ENCODE peak calls at places on chromosome 12, in eight cellular contexts. B is stimulated activated CD8-positive, alpha-beta memory T cell treated with anti-CD3 and anti-CD28 coated beads, Interleukin-15, amount 100 ng/mL, for 1 hour; G is EH; R is ureter; X is central memory CD8-positive, alpha-beta T cell; U is Caco-2; Q is mesendoderm; W is Calu3. C is an unnamed sample.

GRCh38 chr12:70196732-70197361 is 46.4 kb upstream of the CNOT2 start:
- DNase-seq in B (no peak), G (peak; percentile 12), R (no peak), X (no peak), U (no peak), Q (no peak), W (no peak), C (no peak)

GRCh38 chr12:5439333-5439732 is 7.4 kb downstream of the NTF3 start:
- DNase-seq in B (no peak), G (peak; percentile 12), R (no peak), X (no peak), U (peak; percentile 51), Q (peak; percentile 29), W (no peak), C (no peak)

GRCh38 chr12:22395666-22396065 is 61.2 kb upstream of the ST8SIA1 start:
- DNase-seq in B (no peak), G (no peak), R (no peak), X (no peak), U (no peak), Q (no peak), W (no peak), C (no peak)

GRCh38 chr12:90922068-90922743 is 32.8 kb downstream of the CCER1 start:
- DNase-seq in B (no peak), G (peak; percentile 71), R (no peak), X (no peak), U (no peak), Q (no peak), W (no peak), C (no peak)

GRCh38 chr12:116880817-116881324 is 370 bp downstream of the HRK start:
- DNase-seq in B (no peak), G (peak; percentile 44), R (no peak), X (no peak), U (peak; percentile 76), Q (peak; percentile 79), W (peak; percentile 61), C (peak; percentile 49)

GRCh38 chr12:106994579-106995220 is 7.8 kb upstream of the MTERF2 start:
- DNase-seq in B (no peak), G (peak; percentile 83), R (no peak), X (no peak), U (peak; percentile 20), Q (no peak), W (no peak), C (no peak)

GRCh38 chr12:107844312-107844921 is 69.9 kb downstream of the ASCL4 start:
- DNase-seq in B (no peak), G (no peak), R (no peak), X (no peak), U (no peak), Q (peak; percentile 34), W (no peak), C (peak; percentile 33)

GRCh38 chr12:110373025-110373876 is 30.3 kb downstream of the ANAPC7 start:
- DNase-seq in B (no peak), G (no peak), R (no peak), X (no peak), U (no peak), Q (no peak), W (no peak), C (no peak)

GRCh38 chr12:2851931-2852330 is 4.9 kb downstream of the TEX52 start:
- DNase-seq in B (no peak), G (peak; percentile 19), R (no peak), X (no peak), U (no peak), Q (peak; percentile 41), W (no peak), C (no peak)

GRCh38 chr12:120472521-120472920 is 3.0 kb upstream of the SRSF9 start:
- DNase-seq in B (no peak), G (no peak), R (no peak), X (no peak), U (no peak), Q (no peak), W (no peak), C (no peak)

GRCh38 chr12:113244015-113244983 is 23.0 kb downstream of the TPCN1 start:
- DNase-seq in B (no peak), G (no peak), R (peak; percentile 84), X (no peak), U (no peak), Q (no peak), W (peak; percentile 84), C (peak; percentile 91)

GRCh38 chr12:5123921-5124320 is 80.2 kb downstream of the KCNA5 start:
- DNase-seq in B (no peak), G (peak; percentile 74), R (no peak), X (no peak), U (no peak), Q (no peak), W (no peak), C (no peak)

GRCh38 chr12:89162704-89163261 is 189.5 kb downstream of the DUSP6 start:
- DNase-seq in B (no peak), G (peak; percentile 99), R (peak; percentile 62), X (no peak), U (no peak), Q (no peak), W (no peak), C (peak; percentile 27)

GRCh38 chr12:130164216-130164542 is 1.9 kb downstream of the FZD10 start:
- DNase-seq in B (no peak), G (no peak), R (no peak), X (no peak), U (no peak), Q (no peak), W (no peak), C (peak; percentile 10)

GRCh38 chr12:81229718-81230117 is 151.8 kb downstream of the ACSS3 start:
- DNase-seq in B (no peak), G (no peak), R (no peak), X (no peak), U (no peak), Q (no peak), W (no peak), C (no peak)

GRCh38 chr12:52314511-52314910 is 6.7 kb downstream of the KRT83 start:
- DNase-seq in B (no peak), G (no peak), R (peak; percentile 30), X (no peak), U (no peak), Q (no peak), W (no peak), C (no peak)

GRCh38 chr12:71195338-71195896 is 37.6 kb upstream of the TSPAN8 start:
- DNase-seq in B (no peak), G (no peak), R (no peak), X (no peak), U (peak; percentile 55), Q (peak; percentile 22), W (peak; percentile 26), C (no peak)

GRCh38 chr12:57456145-57456700 is 1.1 kb downstream of the INHBE start:
- DNase-seq in B (no peak), G (peak; percentile 62), R (no peak), X (no peak), U (peak; percentile 64), Q (peak; percentile 94), W (peak; percentile 68), C (no peak)

GRCh38 chr12:104733717-104734175 is 224.3 kb downstream of the SLC41A2 start:
- DNase-seq in B (no peak), G (no peak), R (no peak), X (no peak), U (peak; percentile 12), Q (peak; percentile 88), W (peak; percentile 28), C (no peak)

GRCh38 chr12:122013136-122013535 is 8.5 kb upstream of the BCL7A start:
- DNase-seq in B (no peak), G (no peak), R (no peak), X (no peak), U (no peak), Q (no peak), W (no peak), C (no peak)

GRCh38 chr12:88308825-88309224 is 166.7 kb downstream of the TMTC3 start:
- DNase-seq in B (no peak), G (peak; percentile 98), R (no peak), X (no peak), U (no peak), Q (no peak), W (no peak), C (no peak)

GRCh38 chr12:49909826-49910225 is 6.1 kb upstream of the FAIM2 start:
- DNase-seq in B (no peak), G (no peak), R (no peak), X (no peak), U (no peak), Q (peak; percentile 74), W (peak; percentile 65), C (peak; percentile 77)

GRCh38 chr12:879641-880040 is 69.9 kb downstream of the RAD52 start:
- DNase-seq in B (no peak), G (no peak), R (no peak), X (no peak), U (no peak), Q (no peak), W (no peak), C (no peak)

GRCh38 chr12:14357496-14357895 is 8.0 kb upstream of the ATF7IP start:
- DNase-seq in B (no peak), G (no peak), R (no peak), X (no peak), U (no peak), Q (no peak), W (no peak), C (no peak)

GRCh38 chr12:51846911-51847829 is 1.3 kb downstream of the FIGNL2 start:
- DNase-seq in B (peak; percentile 20), G (peak; percentile 48), R (no peak), X (no peak), U (peak; percentile 72), Q (peak; percentile 81), W (peak; percentile 22), C (no peak)

GRCh38 chr12:118689793-118690192 is 291.5 kb upstream of the SRRM4 start:
- DNase-seq in B (no peak), G (no peak), R (no peak), X (no peak), U (no peak), Q (no peak), W (no peak), C (no peak)